ENCODE peak calls at places on chromosomes 4 and X, in four cellular contexts. O is SJSA1, C is Karpas-422, J is psoas muscle. H is an unnamed sample. For H3K27me3, the result is how much of the 10 kb centered on the place peaks cover.

GRCh38 chr4:118325443-118325842 is 27.4 kb downstream of the PRSS12 start:
- DNase-seq in O (no peak), C (no peak), J (no peak), H (no peak)

GRCh38 chr4:160247091-160247656 is 1144.3 kb downstream of the RAPGEF2 start:
- DNase-seq in O (no peak), C (no peak), J (no peak), H (no peak)

GRCh38 chr4:53779025-53779424 is 187.7 kb upstream of the LNX1 start:
- DNase-seq in O (no peak), C (no peak), J (no peak), H (no peak)

GRCh38 chr4:183610033-183610432 is 49.0 kb downstream of the RWDD4 start:
- DNase-seq in O (no peak), C (no peak), J (no peak), H (no peak)

GRCh38 chrX:1072637-1073377 is 139.6 kb downstream of the CRLF2 start:
- DNase-seq in O (no peak), C (peak), J (no peak), H (no peak)

GRCh38 chrX:34813618-34814017 is 129.0 kb upstream of the FAM47B start:
- DNase-seq in O (peak), C (no peak), J (no peak), H (no peak)

GRCh38 chrX:93422693-93423092 is 250.7 kb downstream of the NAP1L3 start:
- DNase-seq in O (no peak), C (peak), J (no peak), H (no peak)

GRCh38 chrX:17415242-17415815 is 40.3 kb downstream of the NHS start:
- DNase-seq in O (no peak), C (no peak), J (no peak), H (no peak)

GRCh38 chr4:183876268-183876934 is 28.7 kb upstream of the STOX2 start:
- DNase-seq in O (peak), C (no peak), J (peak), H (no peak)

GRCh38 chr4:18980516-18981233 is 959.1 kb upstream of the LCORL start:
- DNase-seq in O (no peak), C (peak), J (no peak), H (no peak)

GRCh38 chr4:99885063-99885664 is 9.1 kb downstream of the LAMTOR3 start:
- DNase-seq in O (peak), C (peak), J (no peak), H (no peak)

GRCh38 chr4:31114821-31115220 is 394.7 kb downstream of the PCDH7 start:
- DNase-seq in O (no peak), C (no peak), J (no peak), H (no peak)

GRCh38 chr4:127604949-127605709 is 27.6 kb upstream of the INTU start:
- DNase-seq in O (peak), C (peak), J (no peak), H (no peak)

GRCh38 chr4:5972571-5972970 is 45.7 kb downstream of the C4orf50 start:
- DNase-seq in O (no peak), C (no peak), J (no peak), H (no peak)

GRCh38 chr4:141021397-141022194 is 111.7 kb downstream of the RNF150 start:
- DNase-seq in O (no peak), C (no peak), J (no peak), H (no peak)

GRCh38 chr4:87054900-87055299 is 120.1 kb downstream of the AFF1 start:
- DNase-seq in O (no peak), C (no peak), J (no peak), H (no peak)

GRCh38 chr4:87056884-87057283 is 122.1 kb downstream of the AFF1 start:
- DNase-seq in O (no peak), C (no peak), J (no peak), H (no peak)

GRCh38 chr4:87055340-87055739 is 120.5 kb downstream of the AFF1 start:
- DNase-seq in O (no peak), C (no peak), J (no peak), H (no peak)

GRCh38 chr4:87058272-87059073 is 123.7 kb downstream of the AFF1 start:
- DNase-seq in O (no peak), C (no peak), J (no peak), H (no peak)

GRCh38 chr4:87057835-87058234 is 123.0 kb downstream of the AFF1 start:
- DNase-seq in O (no peak), C (no peak), J (no peak), H (no peak)
- H3K27ac ChIP-seq in O (no peak), C (no peak), J (peak), H (no peak)

GRCh38 chr4:174972911-174973310 is 54.8 kb downstream of the ADAM29 start:
- DNase-seq in O (no peak), C (no peak), J (no peak), H (no peak)
- H3K27me3 ChIP-seq in O (under half), C (under half), J (under half), H (under half)

DNA sequence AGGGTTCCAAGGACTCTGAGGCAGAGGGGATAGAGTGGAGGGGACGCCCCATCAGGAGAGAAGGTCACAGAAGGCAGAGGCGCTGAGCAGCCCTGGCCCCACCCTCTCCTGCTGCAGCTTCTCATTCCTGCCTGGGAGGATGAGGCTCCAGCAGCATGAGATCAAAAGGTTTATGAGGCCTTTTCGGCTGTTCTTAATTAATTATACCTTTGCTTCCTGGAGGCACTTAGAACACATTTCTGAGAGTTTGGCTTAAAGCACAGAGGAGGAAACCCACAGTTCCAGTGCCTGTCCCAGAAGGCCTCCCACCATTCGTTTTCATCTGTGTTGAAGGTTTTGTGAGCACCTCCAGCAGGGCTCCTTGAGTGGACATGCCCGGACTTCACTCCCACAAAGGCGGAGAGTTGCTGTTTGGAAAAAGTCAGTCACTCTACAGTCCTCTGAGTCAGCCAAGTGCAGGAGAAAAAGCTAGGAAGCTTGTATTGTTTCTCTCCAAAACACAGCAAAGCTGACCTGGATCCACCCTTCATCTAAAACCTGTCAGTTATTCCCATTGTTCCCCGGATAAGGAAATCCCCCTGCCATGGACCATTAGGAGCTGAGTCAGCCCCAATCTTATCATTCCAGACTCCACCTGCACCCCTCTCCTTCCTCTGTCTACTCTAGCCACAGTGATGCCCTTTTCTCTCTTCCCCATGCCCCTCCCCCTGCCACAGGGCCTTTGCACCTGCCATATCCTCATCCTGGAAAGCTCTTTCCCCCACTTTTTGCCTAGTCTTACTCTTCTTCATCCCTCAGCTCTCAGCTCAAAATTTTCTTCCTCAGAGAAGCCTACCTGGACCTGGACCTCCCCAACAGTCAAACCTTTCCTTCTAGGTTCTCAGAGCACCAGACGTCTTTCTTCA is 276.8 kb downstream of the FBXW7 start:
- DNase-seq in O (peak), C (no peak), J (no peak), H (no peak)
- H3K27ac ChIP-seq in O (peak), C (no peak), J (no peak), H (no peak)

DNA sequence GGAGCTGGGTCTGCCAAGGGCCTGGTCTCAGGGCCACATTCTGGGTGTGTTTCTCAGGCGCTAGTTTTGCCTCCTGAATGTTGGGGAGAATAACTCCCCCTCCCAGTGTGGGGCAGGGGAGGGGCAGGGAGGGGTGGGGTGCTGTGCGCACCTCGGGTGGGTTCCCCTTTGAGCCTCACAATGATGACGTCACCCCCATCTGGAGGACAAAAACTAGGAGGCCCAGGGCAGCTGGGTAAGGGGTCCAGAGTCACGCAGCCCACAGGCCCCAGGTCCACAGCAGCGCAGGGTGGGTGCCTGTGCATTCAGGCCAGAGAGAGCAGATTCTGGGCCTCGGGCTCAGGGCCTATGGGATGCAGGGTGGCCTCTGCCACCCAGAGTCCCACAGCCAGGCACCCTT is 23.7 kb upstream of the HMX1 start:
- DNase-seq in O (no peak), C (no peak), J (no peak), H (no peak)
- H3K27me3 ChIP-seq in O (under half), C (under half), J (half or more), H (under half)

GRCh38 chr4:95540227-95540626 is 8.5 kb downstream of the UNC5C start:
- DNase-seq in O (no peak), C (no peak), J (no peak), H (no peak)
- H3K27ac ChIP-seq in O (no peak), C (no peak), J (no peak), H (no peak)

GRCh38 chrX:12469296-12469695 is 321.9 kb upstream of the PRPS2 start:
- DNase-seq in O (no peak), C (no peak), J (no peak), H (no peak)

GRCh38 chrX:12471061-12471460 is 320.2 kb upstream of the PRPS2 start:
- DNase-seq in O (no peak), C (no peak), J (no peak), H (no peak)
- H3K27me3 ChIP-seq in O (under half), C (under half), J (under half), H (under half)

DNA sequence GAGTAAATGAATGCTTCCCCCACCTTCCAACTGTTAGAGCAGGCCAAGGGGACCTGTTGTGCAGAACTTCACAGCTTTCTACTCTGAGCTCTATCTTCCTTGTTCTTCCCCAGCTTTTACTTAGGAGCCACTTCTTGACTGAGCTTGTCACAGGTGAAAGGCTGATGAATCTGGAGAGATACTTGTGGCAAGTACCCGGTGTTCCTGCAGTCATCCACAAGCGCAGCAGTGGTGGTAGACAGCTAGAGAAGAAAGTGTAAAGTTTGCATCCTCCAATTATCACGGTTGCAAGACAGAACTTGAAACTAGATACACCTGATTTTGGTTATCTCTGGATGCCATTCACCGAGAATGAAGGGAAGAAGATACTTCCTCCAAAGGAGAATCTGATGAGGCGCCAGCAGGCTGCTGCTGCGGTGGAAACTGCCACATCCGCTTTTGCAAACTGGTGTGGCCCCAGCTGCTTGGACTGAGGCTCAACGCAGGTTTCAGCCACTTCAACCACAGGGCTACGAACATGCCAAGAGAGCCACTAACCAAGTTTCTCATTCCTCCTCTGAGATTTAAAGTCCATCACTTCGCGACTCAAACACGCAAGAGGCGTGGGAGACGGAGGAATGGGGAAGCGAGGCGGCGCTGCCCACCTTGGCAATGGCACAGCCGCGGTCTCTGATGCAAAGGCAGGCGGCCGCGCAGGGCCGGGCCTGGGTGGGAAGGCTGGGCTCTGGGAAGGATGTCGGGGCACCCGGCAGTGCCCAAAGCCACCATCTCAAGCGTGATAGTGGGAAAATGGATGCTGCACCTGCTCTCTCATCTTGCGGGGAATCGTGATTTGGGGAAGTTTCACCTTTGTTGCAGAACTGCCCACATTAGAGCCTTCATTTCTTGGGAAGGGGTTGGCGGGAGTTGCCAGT is 1.3 kb upstream of the FHIP1A start:
- DNase-seq in O (no peak), C (no peak), J (peak), H (no peak)
- H3K27ac ChIP-seq in O (no peak), C (no peak), J (peak), H (no peak)

GRCh38 chr4:8847764-8848163 is 23.9 kb downstream of the HMX1 start:
- DNase-seq in O (no peak), C (no peak), J (no peak), H (no peak)
- H3K27me3 ChIP-seq in O (under half), C (under half), J (under half), H (under half)